ENCODE peak calls at places on chromosomes 4 and X, in five cellular contexts. I is anterior cingulate cortex, T is H4, Q is NCI-H748 treated with DMSO at 0.1 percent for 48 hours, J is breast epithelium. G is an unnamed sample.

GRCh38 chr4:95676190-95676589 is 127.4 kb upstream of the UNC5C start:
- DNase-seq in I (no peak), T (peak), Q (no peak), J (no peak), G (no peak)

GRCh38 chr4:45502471-45502870 is 621.4 kb downstream of the GABRG1 start:
- DNase-seq in I (no peak), T (no peak), Q (no peak), J (no peak), G (no peak)

GRCh38 chrX:45320191-45320590 is 119.5 kb upstream of the DIPK2B start:
- DNase-seq in I (no peak), T (no peak), Q (no peak), J (no peak), G (no peak)

GRCh38 chr4:131721883-131722282 is 1427.2 kb upstream of the PCDH10 start:
- DNase-seq in I (no peak), T (no peak), Q (no peak), J (no peak), G (no peak)

GRCh38 chr4:181650033-181650825 is 593.0 kb upstream of the TENM3 start:
- DNase-seq in I (no peak), T (no peak), Q (no peak), J (no peak), G (no peak)

GRCh38 chr4:84493092-84493850 is 5.8 kb downstream of the NKX6-1 start:
- DNase-seq in I (no peak), T (no peak), Q (no peak), J (no peak), G (no peak)

GRCh38 chr4:140372607-140373327 is 679 bp upstream of the SCOC start:
- DNase-seq in I (no peak), T (peak), Q (peak), J (no peak), G (peak)

GRCh38 chr4:176238157-176238608 is 30.8 kb downstream of the ASB5 start:
- DNase-seq in I (no peak), T (peak), Q (no peak), J (no peak), G (peak)

GRCh38 chr4:176270669-176271068 is 1.6 kb upstream of the ASB5 start:
- DNase-seq in I (no peak), T (peak), Q (no peak), J (no peak), G (peak)

GRCh38 chr4:123744664-123745290 is 348.2 kb downstream of the SPRY1 start:
- DNase-seq in I (no peak), T (no peak), Q (no peak), J (no peak), G (no peak)

GRCh38 chr4:25160714-25161598 is 707 bp upstream of the SEPSECS start:
- DNase-seq in I (no peak), T (peak), Q (peak), J (no peak), G (peak)

GRCh38 chr4:71230613-71231012 is 108.2 kb upstream of the SLC4A4 start:
- DNase-seq in I (no peak), T (no peak), Q (no peak), J (no peak), G (no peak)

GRCh38 chrX:112636951-112637541 is 42.7 kb downstream of the LHFPL1 start:
- DNase-seq in I (no peak), T (peak), Q (no peak), J (no peak), G (peak)

GRCh38 chrX:123884809-123885408 is 25.1 kb downstream of the XIAP start:
- DNase-seq in I (no peak), T (peak), Q (peak), J (no peak), G (peak)

GRCh38 chrX:151974336-151975227 is at the start of gene GABRE:
- DNase-seq in I (no peak), T (peak), Q (no peak), J (no peak), G (peak)

GRCh38 chrX:132576945-132577344 is 88.1 kb upstream of the MBNL3 start:
- DNase-seq in I (no peak), T (no peak), Q (peak), J (no peak), G (no peak)

GRCh38 chrX:40012039-40012799 is 85.5 kb downstream of the BCOR start:
- DNase-seq in I (no peak), T (peak), Q (peak), J (no peak), G (no peak)

GRCh38 chr4:72954811-72955210 is 114.7 kb downstream of the COX18 start:
- DNase-seq in I (no peak), T (no peak), Q (no peak), J (no peak), G (no peak)

GRCh38 chr4:84481077-84481878 is 17.8 kb downstream of the NKX6-1 start:
- DNase-seq in I (no peak), T (no peak), Q (no peak), J (no peak), G (no peak)

GRCh38 chr4:131427000-131427399 is 1722.1 kb upstream of the PCDH10 start:
- DNase-seq in I (no peak), T (no peak), Q (no peak), J (no peak), G (no peak)

GRCh38 chrX:7225338-7225737 is 77.4 kb upstream of the PUDP start:
- DNase-seq in I (no peak), T (no peak), Q (peak), J (no peak), G (no peak)

GRCh38 chr4:40594261-40595178 is 35.1 kb downstream of the RBM47 start:
- DNase-seq in I (no peak), T (no peak), Q (no peak), J (no peak), G (no peak)

GRCh38 chr4:40933272-40934053 is 183.7 kb downstream of the NSUN7 start:
- DNase-seq in I (peak), T (no peak), Q (no peak), J (peak), G (no peak)

GRCh38 chr4:16205298-16206164 is 20.7 kb downstream of the TAPT1 start:
- DNase-seq in I (no peak), T (peak), Q (peak), J (no peak), G (no peak)

GRCh38 chr4:1248262-1249147 is at the start of gene CTBP1:
- DNase-seq in I (peak), T (peak), Q (peak), J (peak), G (peak)

GRCh38 chr4:95869961-95870500 is 30.1 kb downstream of the PDHA2 start:
- DNase-seq in I (no peak), T (peak), Q (no peak), J (no peak), G (no peak)

GRCh38 chr4:142773505-142773904 is 72.6 kb downstream of the INPP4B start:
- DNase-seq in I (no peak), T (no peak), Q (no peak), J (no peak), G (no peak)